ENCODE peak calls at places on chromosomes 3 and 15, in nine cellular contexts. One of them, this sample, is unnamed.

GRCh38 chr3:33211444-33211843 is 7.2 kb downstream of the SUSD5 start:
- DNase-seq in left ventricle myocardium inferior: no peak
- DNase-seq in stimulated activated naive CD8-positive, alpha-beta T cell treated with anti-CD3 and anti-CD28 coated beads, Interleukin-15, Interleukin-2, amounts not matched to agents 100 U/mL and 50 U/mL, for 24 hours: no peak
- DNase-seq in anterior cingulate cortex: no peak
- DNase-seq in PC-3: peak
- DNase-seq in activated CD8-positive, alpha-beta memory T cell treated with anti-CD3 and anti-CD28 coated beads, Interleukin-2, amount 50 U/mL, for 4 hours: no peak
- DNase-seq in GM23338: no peak
- DNase-seq in renal cortical epithelial cell: peak
- DNase-seq in T-helper 17 cell: no peak
- DNase-seq in this sample: no peak

GRCh38 chr3:40387001-40387894 is at the start of gene ENTPD3:
- DNase-seq in PC-3: peak
- DNase-seq in T-helper 17 cell: no peak
- DNase-seq in GM23338: peak
- DNase-seq in stimulated activated naive CD8-positive, alpha-beta T cell treated with anti-CD3 and anti-CD28 coated beads, Interleukin-15, Interleukin-2, amounts not matched to agents 100 U/mL and 50 U/mL, for 24 hours: peak
- DNase-seq in left ventricle myocardium inferior: no peak
- DNase-seq in renal cortical epithelial cell: no peak
- DNase-seq in anterior cingulate cortex: no peak
- DNase-seq in activated CD8-positive, alpha-beta memory T cell treated with anti-CD3 and anti-CD28 coated beads, Interleukin-2, amount 50 U/mL, for 4 hours: peak
- DNase-seq in this sample: peak

GRCh38 chr15:100726426-100727190 is 124.2 kb downstream of the ASB7 start:
- DNase-seq in anterior cingulate cortex: no peak
- DNase-seq in GM23338: no peak
- DNase-seq in activated CD8-positive, alpha-beta memory T cell treated with anti-CD3 and anti-CD28 coated beads, Interleukin-2, amount 50 U/mL, for 4 hours: no peak
- DNase-seq in left ventricle myocardium inferior: no peak
- DNase-seq in PC-3: no peak
- DNase-seq in renal cortical epithelial cell: peak
- DNase-seq in stimulated activated naive CD8-positive, alpha-beta T cell treated with anti-CD3 and anti-CD28 coated beads, Interleukin-15, Interleukin-2, amounts not matched to agents 100 U/mL and 50 U/mL, for 24 hours: no peak
- DNase-seq in T-helper 17 cell: no peak
- DNase-seq in this sample: no peak

GRCh38 chr15:69337133-69337532 is 38.4 kb downstream of the PAQR5 start:
- DNase-seq in anterior cingulate cortex: no peak
- DNase-seq in stimulated activated naive CD8-positive, alpha-beta T cell treated with anti-CD3 and anti-CD28 coated beads, Interleukin-15, Interleukin-2, amounts not matched to agents 100 U/mL and 50 U/mL, for 24 hours: no peak
- DNase-seq in T-helper 17 cell: no peak
- DNase-seq in PC-3: peak
- DNase-seq in renal cortical epithelial cell: peak
- DNase-seq in GM23338: no peak
- DNase-seq in left ventricle myocardium inferior: no peak
- DNase-seq in activated CD8-positive, alpha-beta memory T cell treated with anti-CD3 and anti-CD28 coated beads, Interleukin-2, amount 50 U/mL, for 4 hours: no peak
- DNase-seq in this sample: no peak

GRCh38 chr15:26864664-26865191 is 2.1 kb upstream of the GABRA5 start:
- DNase-seq in GM23338: peak
- DNase-seq in stimulated activated naive CD8-positive, alpha-beta T cell treated with anti-CD3 and anti-CD28 coated beads, Interleukin-15, Interleukin-2, amounts not matched to agents 100 U/mL and 50 U/mL, for 24 hours: peak
- DNase-seq in activated CD8-positive, alpha-beta memory T cell treated with anti-CD3 and anti-CD28 coated beads, Interleukin-2, amount 50 U/mL, for 4 hours: no peak
- DNase-seq in anterior cingulate cortex: no peak
- DNase-seq in left ventricle myocardium inferior: no peak
- DNase-seq in renal cortical epithelial cell: peak
- DNase-seq in T-helper 17 cell: no peak
- DNase-seq in PC-3: peak
- DNase-seq in this sample: no peak

GRCh38 chr3:47646362-47646761 is 67.7 kb upstream of the CSPG5 start:
- DNase-seq in renal cortical epithelial cell: no peak
- DNase-seq in PC-3: no peak
- DNase-seq in activated CD8-positive, alpha-beta memory T cell treated with anti-CD3 and anti-CD28 coated beads, Interleukin-2, amount 50 U/mL, for 4 hours: no peak
- DNase-seq in left ventricle myocardium inferior: no peak
- DNase-seq in stimulated activated naive CD8-positive, alpha-beta T cell treated with anti-CD3 and anti-CD28 coated beads, Interleukin-15, Interleukin-2, amounts not matched to agents 100 U/mL and 50 U/mL, for 24 hours: no peak
- DNase-seq in T-helper 17 cell: no peak
- DNase-seq in anterior cingulate cortex: no peak
- DNase-seq in GM23338: no peak
- DNase-seq in this sample: no peak

GRCh38 chr15:92884813-92885461 is 15.2 kb upstream of the CHD2 start:
- DNase-seq in anterior cingulate cortex: no peak
- DNase-seq in GM23338: no peak
- DNase-seq in T-helper 17 cell: no peak
- DNase-seq in left ventricle myocardium inferior: no peak
- DNase-seq in PC-3: peak
- DNase-seq in renal cortical epithelial cell: no peak
- DNase-seq in activated CD8-positive, alpha-beta memory T cell treated with anti-CD3 and anti-CD28 coated beads, Interleukin-2, amount 50 U/mL, for 4 hours: no peak
- DNase-seq in stimulated activated naive CD8-positive, alpha-beta T cell treated with anti-CD3 and anti-CD28 coated beads, Interleukin-15, Interleukin-2, amounts not matched to agents 100 U/mL and 50 U/mL, for 24 hours: no peak
- DNase-seq in this sample: no peak

GRCh38 chr15:56948766-56949105 is 30.3 kb downstream of the TCF12 start:
- DNase-seq in T-helper 17 cell: no peak
- DNase-seq in anterior cingulate cortex: no peak
- DNase-seq in renal cortical epithelial cell: no peak
- DNase-seq in activated CD8-positive, alpha-beta memory T cell treated with anti-CD3 and anti-CD28 coated beads, Interleukin-2, amount 50 U/mL, for 4 hours: no peak
- DNase-seq in PC-3: no peak
- DNase-seq in left ventricle myocardium inferior: no peak
- DNase-seq in GM23338: no peak
- DNase-seq in stimulated activated naive CD8-positive, alpha-beta T cell treated with anti-CD3 and anti-CD28 coated beads, Interleukin-15, Interleukin-2, amounts not matched to agents 100 U/mL and 50 U/mL, for 24 hours: no peak
- DNase-seq in this sample: no peak

GRCh38 chr15:42672444-42672843 is 64.5 kb downstream of the CDAN1 start:
- DNase-seq in activated CD8-positive, alpha-beta memory T cell treated with anti-CD3 and anti-CD28 coated beads, Interleukin-2, amount 50 U/mL, for 4 hours: no peak
- DNase-seq in PC-3: no peak
- DNase-seq in GM23338: no peak
- DNase-seq in renal cortical epithelial cell: no peak
- DNase-seq in T-helper 17 cell: no peak
- DNase-seq in anterior cingulate cortex: no peak
- DNase-seq in stimulated activated naive CD8-positive, alpha-beta T cell treated with anti-CD3 and anti-CD28 coated beads, Interleukin-15, Interleukin-2, amounts not matched to agents 100 U/mL and 50 U/mL, for 24 hours: no peak
- DNase-seq in left ventricle myocardium inferior: no peak
- DNase-seq in this sample: no peak

GRCh38 chr3:13890377-13891016 is 10.6 kb upstream of the WNT7A start:
- DNase-seq in stimulated activated naive CD8-positive, alpha-beta T cell treated with anti-CD3 and anti-CD28 coated beads, Interleukin-15, Interleukin-2, amounts not matched to agents 100 U/mL and 50 U/mL, for 24 hours: peak
- DNase-seq in renal cortical epithelial cell: no peak
- DNase-seq in T-helper 17 cell: no peak
- DNase-seq in activated CD8-positive, alpha-beta memory T cell treated with anti-CD3 and anti-CD28 coated beads, Interleukin-2, amount 50 U/mL, for 4 hours: peak
- DNase-seq in GM23338: no peak
- DNase-seq in left ventricle myocardium inferior: no peak
- DNase-seq in PC-3: no peak
- DNase-seq in anterior cingulate cortex: no peak
- DNase-seq in this sample: no peak

GRCh38 chr15:73265536-73266153 is 103.1 kb downstream of the HCN4 start:
- DNase-seq in activated CD8-positive, alpha-beta memory T cell treated with anti-CD3 and anti-CD28 coated beads, Interleukin-2, amount 50 U/mL, for 4 hours: peak
- DNase-seq in GM23338: peak
- DNase-seq in stimulated activated naive CD8-positive, alpha-beta T cell treated with anti-CD3 and anti-CD28 coated beads, Interleukin-15, Interleukin-2, amounts not matched to agents 100 U/mL and 50 U/mL, for 24 hours: peak
- DNase-seq in T-helper 17 cell: peak
- DNase-seq in anterior cingulate cortex: no peak
- DNase-seq in PC-3: peak
- DNase-seq in renal cortical epithelial cell: peak
- DNase-seq in left ventricle myocardium inferior: no peak
- DNase-seq in this sample: no peak